ENCODE peak calls at places on chromosome 12, in seven cellular contexts. One of them, this sample, is unnamed.

GRCh38 chr12:15534322-15534721 is 212.0 kb downstream of the PTPRO start:
- DNase-seq in lower lobe of right lung: no peak
- DNase-seq in endothelial cell of umbilical vein: no peak
- DNase-seq in Peyer's patch: no peak
- DNase-seq in transverse colon: no peak
- DNase-seq in tibial nerve: no peak
- DNase-seq in kidney epithelial cell: no peak
- DNase-seq in this sample: peak; percentile 23

GRCh38 chr12:108587826-108588225 is 10.1 kb downstream of the TMEM119 start:
- DNase-seq in lower lobe of right lung: no peak
- DNase-seq in transverse colon: no peak
- DNase-seq in tibial nerve: no peak
- DNase-seq in Peyer's patch: no peak
- DNase-seq in kidney epithelial cell: no peak
- DNase-seq in endothelial cell of umbilical vein: no peak
- DNase-seq in this sample: no peak

GRCh38 chr12:100058482-100059029 is 73.8 kb upstream of the ANKS1B start:
- DNase-seq in kidney epithelial cell: peak; percentile 16
- DNase-seq in endothelial cell of umbilical vein: peak; percentile 94
- DNase-seq in lower lobe of right lung: no peak
- DNase-seq in Peyer's patch: no peak
- DNase-seq in transverse colon: no peak
- DNase-seq in tibial nerve: no peak
- DNase-seq in this sample: peak; percentile 87

GRCh38 chr12:117063162-117063911 is 35.9 kb downstream of the TESC start:
- DNase-seq in kidney epithelial cell: no peak
- DNase-seq in lower lobe of right lung: no peak
- DNase-seq in Peyer's patch: peak; percentile 79
- DNase-seq in tibial nerve: no peak
- DNase-seq in endothelial cell of umbilical vein: no peak
- DNase-seq in transverse colon: peak; percentile 33
- DNase-seq in this sample: no peak

GRCh38 chr12:6193853-6194815 is 6.1 kb upstream of the CD9 start:
- DNase-seq in kidney epithelial cell: no peak
- DNase-seq in tibial nerve: no peak
- DNase-seq in lower lobe of right lung: peak; percentile 59
- DNase-seq in transverse colon: peak; percentile 56
- DNase-seq in endothelial cell of umbilical vein: no peak
- DNase-seq in Peyer's patch: peak; percentile 73
- DNase-seq in this sample: peak; percentile 32

GRCh38 chr12:75666126-75666979 is 154.9 kb upstream of the KRR1 start:
- DNase-seq in tibial nerve: no peak
- DNase-seq in Peyer's patch: no peak
- DNase-seq in transverse colon: no peak
- DNase-seq in kidney epithelial cell: peak; percentile 10
- DNase-seq in lower lobe of right lung: no peak
- DNase-seq in endothelial cell of umbilical vein: no peak
- DNase-seq in this sample: no peak

GRCh38 chr12:124869011-124869665 is 5.5 kb upstream of the SCARB1 start:
- DNase-seq in kidney epithelial cell: no peak
- DNase-seq in endothelial cell of umbilical vein: no peak
- DNase-seq in tibial nerve: no peak
- DNase-seq in lower lobe of right lung: peak; percentile 71
- DNase-seq in transverse colon: no peak
- DNase-seq in Peyer's patch: no peak
- DNase-seq in this sample: no peak

GRCh38 chr12:132390287-132391076 is 61.1 kb upstream of the GALNT9 start:
- DNase-seq in kidney epithelial cell: no peak
- DNase-seq in lower lobe of right lung: no peak
- DNase-seq in endothelial cell of umbilical vein: no peak
- DNase-seq in Peyer's patch: peak; percentile 28
- DNase-seq in tibial nerve: no peak
- DNase-seq in transverse colon: no peak
- DNase-seq in this sample: no peak

GRCh38 chr12:1488908-1489381 is 105.4 kb downstream of the FBXL14 start:
- DNase-seq in kidney epithelial cell: no peak
- DNase-seq in Peyer's patch: no peak
- DNase-seq in lower lobe of right lung: no peak
- DNase-seq in tibial nerve: no peak
- DNase-seq in endothelial cell of umbilical vein: no peak
- DNase-seq in transverse colon: no peak
- DNase-seq in this sample: no peak

GRCh38 chr12:100895197-100895596 is 100.6 kb downstream of the ANO4 start:
- DNase-seq in kidney epithelial cell: no peak
- DNase-seq in transverse colon: no peak
- DNase-seq in Peyer's patch: no peak
- DNase-seq in tibial nerve: no peak
- DNase-seq in endothelial cell of umbilical vein: no peak
- DNase-seq in lower lobe of right lung: no peak
- DNase-seq in this sample: no peak

GRCh38 chr12:53383258-53383657 is 3.3 kb downstream of the SP1 start:
- DNase-seq in transverse colon: no peak
- DNase-seq in Peyer's patch: peak; percentile 44
- DNase-seq in lower lobe of right lung: no peak
- DNase-seq in tibial nerve: no peak
- DNase-seq in endothelial cell of umbilical vein: no peak
- DNase-seq in kidney epithelial cell: no peak
- DNase-seq in this sample: no peak

GRCh38 chr12:53380797-53381738 is 1.1 kb downstream of the SP1 start:
- DNase-seq in lower lobe of right lung: peak; percentile 47
- DNase-seq in Peyer's patch: peak; percentile 52
- DNase-seq in transverse colon: peak; percentile 35
- DNase-seq in kidney epithelial cell: no peak
- DNase-seq in endothelial cell of umbilical vein: peak; percentile 41
- DNase-seq in tibial nerve: no peak
- DNase-seq in this sample: peak; percentile 63

GRCh38 chr12:53379389-53380103 is 430 bp upstream of the SP1 start:
- DNase-seq in transverse colon: peak; percentile 99
- DNase-seq in Peyer's patch: peak; percentile 99
- DNase-seq in endothelial cell of umbilical vein: peak; percentile 100
- DNase-seq in kidney epithelial cell: peak; percentile 100
- DNase-seq in lower lobe of right lung: peak; percentile 98
- DNase-seq in tibial nerve: peak; percentile 99
- DNase-seq in this sample: peak; percentile 100

GRCh38 chr12:53380104-53380796 is at the start of gene SP1:
- DNase-seq in Peyer's patch: peak; percentile 95
- DNase-seq in tibial nerve: peak; percentile 82
- DNase-seq in endothelial cell of umbilical vein: peak; percentile 88
- DNase-seq in kidney epithelial cell: no peak
- DNase-seq in transverse colon: peak; percentile 94
- DNase-seq in lower lobe of right lung: peak; percentile 97
- DNase-seq in this sample: peak; percentile 94

DNA sequence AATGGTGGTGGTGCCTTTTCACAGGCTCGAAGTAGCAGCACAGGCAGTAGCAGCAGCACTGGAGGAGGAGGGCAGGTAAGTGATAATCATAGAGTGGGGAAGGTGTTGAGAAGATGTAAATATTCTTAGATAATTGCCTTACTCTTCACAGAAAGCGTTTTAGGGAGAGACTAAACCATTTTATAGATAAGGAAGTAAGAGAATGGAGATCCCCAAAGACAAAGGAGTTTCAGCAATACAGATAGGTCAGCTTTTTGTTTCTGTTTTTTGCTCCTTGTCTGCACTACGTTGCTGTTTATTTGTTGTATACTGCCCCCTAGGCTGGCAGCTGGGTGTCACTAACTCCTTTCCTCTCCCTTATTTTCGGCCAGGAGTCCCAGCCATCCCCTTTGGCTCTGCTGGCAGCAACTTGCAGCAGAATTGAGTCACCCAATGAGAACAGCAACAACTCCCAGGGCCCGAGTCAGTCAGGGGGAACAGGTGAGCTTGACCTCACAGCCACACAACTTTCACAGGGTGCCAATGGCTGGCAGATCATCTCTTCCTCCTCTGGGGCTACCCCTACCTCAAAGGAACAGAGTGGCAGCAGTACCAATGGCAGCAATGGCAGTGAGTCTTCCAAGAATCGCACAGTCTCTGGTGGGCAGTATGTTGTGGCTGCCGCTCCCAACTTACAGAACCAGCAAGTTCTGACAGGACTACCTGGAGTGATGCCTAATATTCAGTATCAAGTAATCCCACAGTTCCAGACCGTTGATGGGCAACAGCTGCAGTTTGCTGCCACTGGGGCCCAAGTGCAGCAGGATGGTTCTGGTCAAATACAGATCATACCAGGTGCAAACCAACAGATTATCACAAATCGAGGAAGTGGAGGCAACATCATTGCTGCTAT is 2.0 kb downstream of the SP1 start:
- DNase-seq in endothelial cell of umbilical vein: peak; percentile 45
- DNase-seq in transverse colon: peak; percentile 71
- DNase-seq in lower lobe of right lung: peak; percentile 65
- DNase-seq in Peyer's patch: peak; percentile 76
- DNase-seq in kidney epithelial cell: peak; percentile 84
- DNase-seq in tibial nerve: peak; percentile 45
- DNase-seq in this sample: peak; percentile 80
- TF ChIP-seq CTCF in endothelial cell of umbilical vein: peak; percentile 36
- TF ChIP-seq CTCF in transverse colon: peak; percentile 41
- TF ChIP-seq CTCF in lower lobe of right lung: peak; percentile 44
- TF ChIP-seq CTCF in Peyer's patch: peak; percentile 56
- TF ChIP-seq CTCF in kidney epithelial cell: peak; percentile 48
- TF ChIP-seq CTCF in tibial nerve: peak; percentile 63
- TF ChIP-seq CTCF in this sample: peak; percentile 52

GRCh38 chr12:97063292-97063935 is 156.4 kb downstream of the NEDD1 start:
- DNase-seq in transverse colon: no peak
- DNase-seq in endothelial cell of umbilical vein: no peak
- DNase-seq in tibial nerve: no peak
- DNase-seq in lower lobe of right lung: no peak
- DNase-seq in kidney epithelial cell: no peak
- DNase-seq in Peyer's patch: no peak
- DNase-seq in this sample: no peak

GRCh38 chr12:97061164-97061563 is 154.1 kb downstream of the NEDD1 start:
- DNase-seq in transverse colon: no peak
- DNase-seq in Peyer's patch: no peak
- DNase-seq in lower lobe of right lung: no peak
- DNase-seq in endothelial cell of umbilical vein: no peak
- DNase-seq in tibial nerve: no peak
- DNase-seq in kidney epithelial cell: no peak
- DNase-seq in this sample: no peak
- TF ChIP-seq CTCF in transverse colon: no peak
- TF ChIP-seq CTCF in Peyer's patch: no peak
- TF ChIP-seq CTCF in lower lobe of right lung: no peak
- TF ChIP-seq CTCF in endothelial cell of umbilical vein: no peak
- TF ChIP-seq CTCF in tibial nerve: no peak
- TF ChIP-seq CTCF in kidney epithelial cell: no peak
- TF ChIP-seq CTCF in this sample: no peak

GRCh38 chr12:63752283-63752682 is 27.4 kb upstream of the RXYLT1 start:
- DNase-seq in tibial nerve: no peak
- DNase-seq in lower lobe of right lung: no peak
- DNase-seq in Peyer's patch: no peak
- DNase-seq in kidney epithelial cell: no peak
- DNase-seq in transverse colon: no peak
- DNase-seq in endothelial cell of umbilical vein: no peak
- DNase-seq in this sample: no peak

DNA sequence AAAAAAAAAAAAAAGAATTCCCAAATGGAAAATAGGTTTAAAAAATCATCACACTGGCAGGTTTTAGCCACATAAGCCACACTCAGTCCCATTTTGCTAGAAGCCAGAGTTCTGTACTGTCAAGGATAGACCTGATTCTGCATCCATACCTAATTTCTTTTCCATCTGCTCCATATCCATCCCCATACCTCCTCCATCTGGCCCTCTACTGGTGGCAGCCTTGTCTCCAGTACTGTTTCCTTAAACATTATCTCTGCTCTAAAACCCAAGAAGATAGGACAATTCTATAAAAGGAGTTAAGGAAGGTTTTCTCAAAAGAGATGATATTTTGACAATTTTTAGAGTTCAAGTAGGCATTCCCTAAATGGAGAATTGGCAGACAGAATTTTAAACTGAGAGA is 26.0 kb upstream of the RXYLT1 start:
- DNase-seq in kidney epithelial cell: no peak
- DNase-seq in Peyer's patch: no peak
- DNase-seq in lower lobe of right lung: no peak
- DNase-seq in transverse colon: no peak
- DNase-seq in endothelial cell of umbilical vein: no peak
- DNase-seq in tibial nerve: no peak
- DNase-seq in this sample: no peak
- TF ChIP-seq CTCF in kidney epithelial cell: peak; percentile 14
- TF ChIP-seq CTCF in Peyer's patch: no peak
- TF ChIP-seq CTCF in lower lobe of right lung: no peak
- TF ChIP-seq CTCF in transverse colon: no peak
- TF ChIP-seq CTCF in endothelial cell of umbilical vein: no peak
- TF ChIP-seq CTCF in tibial nerve: no peak
- TF ChIP-seq CTCF in this sample: no peak

GRCh38 chr12:102851246-102851645 is 65.8 kb downstream of the PAH start:
- DNase-seq in tibial nerve: no peak
- DNase-seq in endothelial cell of umbilical vein: no peak
- DNase-seq in Peyer's patch: no peak
- DNase-seq in kidney epithelial cell: no peak
- DNase-seq in transverse colon: no peak
- DNase-seq in lower lobe of right lung: no peak
- DNase-seq in this sample: no peak

GRCh38 chr12:102849722-102850447 is 67.2 kb downstream of the PAH start:
- DNase-seq in transverse colon: no peak
- DNase-seq in lower lobe of right lung: no peak
- DNase-seq in endothelial cell of umbilical vein: no peak
- DNase-seq in kidney epithelial cell: no peak
- DNase-seq in tibial nerve: no peak
- DNase-seq in Peyer's patch: no peak
- DNase-seq in this sample: no peak

GRCh38 chr12:102847131-102847530 is 69.9 kb downstream of the PAH start:
- DNase-seq in endothelial cell of umbilical vein: no peak
- DNase-seq in transverse colon: no peak
- DNase-seq in Peyer's patch: no peak
- DNase-seq in lower lobe of right lung: no peak
- DNase-seq in tibial nerve: no peak
- DNase-seq in kidney epithelial cell: no peak
- DNase-seq in this sample: peak; percentile 1

DNA sequence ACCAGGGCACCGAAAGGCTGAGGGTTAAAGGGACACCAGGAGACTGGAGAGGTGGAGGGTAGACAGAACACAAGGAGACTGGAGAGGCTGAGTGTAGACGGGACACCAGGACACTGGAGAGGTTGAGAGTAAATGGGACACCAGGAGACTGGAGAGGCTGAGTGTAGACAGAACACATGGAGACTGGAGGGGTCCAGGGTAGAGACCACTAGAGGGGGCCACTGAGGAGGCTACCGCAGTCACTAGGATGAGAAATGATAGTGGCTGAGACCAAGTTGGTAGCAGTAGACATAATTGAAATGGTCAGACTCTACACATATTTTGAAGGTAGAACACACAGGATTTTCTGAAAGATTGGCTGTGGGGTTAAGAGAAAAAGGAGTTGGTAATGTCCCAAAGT is 68.2 kb downstream of the PAH start:
- DNase-seq in endothelial cell of umbilical vein: no peak
- DNase-seq in tibial nerve: no peak
- DNase-seq in kidney epithelial cell: no peak
- DNase-seq in lower lobe of right lung: no peak
- DNase-seq in Peyer's patch: no peak
- DNase-seq in transverse colon: no peak
- DNase-seq in this sample: no peak
- TF ChIP-seq CTCF in endothelial cell of umbilical vein: no peak
- TF ChIP-seq CTCF in tibial nerve: no peak
- TF ChIP-seq CTCF in kidney epithelial cell: no peak
- TF ChIP-seq CTCF in lower lobe of right lung: no peak
- TF ChIP-seq CTCF in Peyer's patch: no peak
- TF ChIP-seq CTCF in transverse colon: no peak
- TF ChIP-seq CTCF in this sample: no peak

DNA sequence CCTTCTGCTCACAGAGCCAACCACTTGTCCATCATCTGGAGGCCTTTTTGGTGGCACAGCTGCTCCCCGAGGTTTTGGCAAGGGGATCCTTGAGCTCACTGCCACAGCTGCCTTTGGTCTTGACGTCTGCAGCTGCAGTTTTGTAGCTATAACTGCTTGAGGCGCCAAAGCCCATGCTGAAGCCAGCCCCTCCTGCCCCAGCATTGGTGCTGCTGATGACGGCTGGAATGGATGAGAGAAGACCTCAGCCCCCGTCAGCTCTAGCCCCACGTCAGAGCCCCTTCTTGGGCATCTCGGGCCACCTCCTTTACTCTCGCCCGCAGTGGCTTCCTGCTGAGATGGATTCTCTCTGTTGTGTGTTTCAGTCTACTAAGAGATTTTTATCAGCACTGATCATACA is 12.3 kb upstream of the KRT74 start:
- DNase-seq in endothelial cell of umbilical vein: no peak
- DNase-seq in transverse colon: no peak
- DNase-seq in Peyer's patch: no peak
- DNase-seq in tibial nerve: no peak
- DNase-seq in lower lobe of right lung: no peak
- DNase-seq in kidney epithelial cell: no peak
- DNase-seq in this sample: no peak
- TF ChIP-seq CTCF in endothelial cell of umbilical vein: no peak
- TF ChIP-seq CTCF in transverse colon: no peak
- TF ChIP-seq CTCF in Peyer's patch: no peak
- TF ChIP-seq CTCF in tibial nerve: no peak
- TF ChIP-seq CTCF in lower lobe of right lung: no peak
- TF ChIP-seq CTCF in kidney epithelial cell: no peak
- TF ChIP-seq CTCF in this sample: no peak